ENCODE peak calls at places on chromosomes 4 and X, in five cellular contexts. D is esophagus squamous epithelium, U is H9, L is GM23338, Y is GM10248. B is an unnamed sample.

GRCh38 chr4:53644607-53645006 is 53.3 kb upstream of the LNX1 start:
- DNase-seq in Y (no peak), D (no peak), L (no peak), U (no peak), B (no peak)

GRCh38 chrX:43581888-43582539 is 74.1 kb upstream of the MAOA start:
- DNase-seq in U (no peak), Y (no peak), L (no peak), D (no peak), B (no peak)

GRCh38 chr4:119041951-119042560 is 93.6 kb upstream of the MYOZ2 start:
- DNase-seq in U (peak), Y (peak), D (no peak), L (peak), B (no peak)

GRCh38 chr4:158782539-158783360 is 13.9 kb downstream of the FNIP2 start:
- DNase-seq in Y (no peak), D (no peak), U (no peak), L (no peak), B (no peak)

GRCh38 chr4:5168891-5169290 is 117.6 kb downstream of the STK32B start:
- DNase-seq in Y (no peak), U (peak), L (no peak), D (no peak), B (no peak)

GRCh38 chrX:153925739-153926593 is at the start of gene ARHGAP4:
- DNase-seq in D (no peak), Y (peak), U (peak), L (peak), B (no peak)

GRCh38 chr4:122503214-122503613 is 46.7 kb upstream of the IL2 start:
- DNase-seq in L (no peak), Y (no peak), U (no peak), D (no peak), B (no peak)

GRCh38 chrX:14927391-14927790 is 54.2 kb downstream of the MOSPD2 start:
- DNase-seq in D (no peak), U (no peak), L (no peak), Y (no peak), B (no peak)

GRCh38 chr4:94545296-94545695 is 93.6 kb downstream of the PDLIM5 start:
- DNase-seq in D (no peak), Y (no peak), L (no peak), U (no peak), B (no peak)

GRCh38 chrX:38798956-38799355 is 2.3 kb upstream of the MID1IP1 start:
- DNase-seq in Y (no peak), D (no peak), L (no peak), U (no peak), B (no peak)

GRCh38 chr4:175271010-175271630 is 353.0 kb downstream of the ADAM29 start:
- DNase-seq in U (no peak), L (no peak), D (no peak), Y (no peak), B (no peak)

GRCh38 chrX:44507292-44507691 is 35.4 kb downstream of the FUNDC1 start:
- DNase-seq in Y (no peak), U (no peak), L (no peak), D (no peak), B (no peak)

GRCh38 chr4:187480146-187481145 is 515.1 kb upstream of the ZFP42 start:
- DNase-seq in U (no peak), Y (no peak), L (no peak), D (no peak), B (no peak)

GRCh38 chr4:160848901-160849735 is 1314.7 kb downstream of the FSTL5 start:
- DNase-seq in L (no peak), D (no peak), Y (no peak), U (no peak), B (no peak)

GRCh38 chr4:129328176-129328575 is 232.2 kb downstream of the C4orf33 start:
- DNase-seq in D (no peak), L (no peak), Y (no peak), U (no peak), B (no peak)

GRCh38 chrX:66015152-66015827 is 24.6 kb downstream of the VSIG4 start:
- DNase-seq in L (no peak), Y (peak), D (no peak), U (no peak), B (no peak)

GRCh38 chrX:9197231-9197630 is 163.3 kb upstream of the FAM9B start:
- DNase-seq in L (no peak), D (no peak), U (no peak), Y (no peak), B (no peak)

GRCh38 chr4:46844325-46844917 is 64.6 kb downstream of the COX7B2 start:
- DNase-seq in D (no peak), U (peak), L (peak), Y (peak), B (no peak)

GRCh38 chrX:119190736-119191282 is 45.3 kb upstream of the PGRMC1 start:
- DNase-seq in L (no peak), Y (no peak), U (no peak), D (no peak), B (no peak)

GRCh38 chrX:101450052-101450451 is 35.2 kb upstream of the ARMCX4 start:
- DNase-seq in L (no peak), Y (no peak), U (no peak), D (no peak), B (no peak)

GRCh38 chr4:153337686-153338085 is 6.8 kb upstream of the MND1 start:
- DNase-seq in D (no peak), U (no peak), Y (no peak), L (no peak), B (no peak)

GRCh38 chr4:7244766-7245320 is 52.5 kb downstream of the SORCS2 start:
- DNase-seq in U (no peak), D (no peak), Y (no peak), L (no peak), B (no peak)

GRCh38 chr4:8818063-8818881 is 53.4 kb downstream of the HMX1 start:
- DNase-seq in D (no peak), U (peak), Y (no peak), L (no peak), B (no peak)

GRCh38 chr4:81963005-81963404 is 410.8 kb downstream of the HNRNPD start:
- DNase-seq in L (no peak), Y (no peak), D (no peak), U (no peak), B (no peak)

GRCh38 chr4:21248336-21248735 is 548.1 kb downstream of the PACRGL start:
- DNase-seq in Y (no peak), D (no peak), L (no peak), U (no peak), B (no peak)

GRCh38 chrX:15646031-15646430 is 18.6 kb downstream of the CLTRN start:
- DNase-seq in U (peak), Y (no peak), D (no peak), L (no peak), B (no peak)

GRCh38 chrX:115233497-115234219 is at the start of gene LRCH2:
- DNase-seq in D (no peak), L (peak), Y (peak), U (peak), B (no peak)

GRCh38 chr4:1449475-1449832 is 43.2 kb upstream of the NKX1-1 start:
- DNase-seq in L (no peak), U (peak), Y (no peak), D (no peak), B (no peak)

GRCh38 chr4:170414961-170415360 is 325.2 kb upstream of the AADAT start:
- DNase-seq in U (no peak), L (no peak), Y (no peak), D (no peak), B (no peak)

GRCh38 chr4:1413687-1414479 is 7.6 kb upstream of the NKX1-1 start:
- DNase-seq in D (no peak), Y (no peak), U (peak), L (peak), B (no peak)

GRCh38 chrX:130714135-130714534 is 188.9 kb downstream of the ENOX2 start:
- DNase-seq in Y (no peak), U (no peak), D (no peak), L (no peak), B (no peak)

GRCh38 chr4:172163215-172163614 is 350.0 kb downstream of the GALNTL6 start:
- DNase-seq in U (no peak), Y (no peak), L (no peak), D (no peak), B (no peak)

GRCh38 chrX:39337461-39337860 is 536.2 kb downstream of the MID1IP1 start:
- DNase-seq in U (no peak), Y (no peak), L (no peak), D (no peak), B (no peak)

GRCh38 chrX:111270339-111270738 is at the start of gene CAPN6:
- DNase-seq in L (peak), U (peak), D (no peak), Y (no peak), B (no peak)

GRCh38 chr4:163404570-163404969 is 60.9 kb downstream of the NPY5R start:
- DNase-seq in U (no peak), D (no peak), L (no peak), Y (no peak), B (no peak)

GRCh38 chr4:24763631-24764302 is 31.6 kb upstream of the SOD3 start:
- DNase-seq in D (no peak), Y (no peak), U (no peak), L (no peak), B (no peak)

GRCh38 chr4:105544517-105544916 is 7.9 kb upstream of the ARHGEF38 start:
- DNase-seq in U (no peak), D (no peak), L (no peak), Y (no peak), B (no peak)

GRCh38 chrX:52979568-52979967 is 21.2 kb upstream of the FAM156A start:
- DNase-seq in U (no peak), Y (no peak), D (no peak), L (no peak), B (no peak)

GRCh38 chr4:168811793-168812651 is 198.0 kb downstream of the CBR4 start:
- DNase-seq in D (no peak), L (no peak), U (no peak), Y (no peak), B (no peak)

B was measured in cortex of kidney.